ENCODE peak calls at places on chromosome 7, in eight cellular contexts. O is IMR-90, E is ovary, I is esophagus squamous epithelium, R is heart left ventricle, K is sigmoid colon, V is H1, G is endothelial cell of umbilical vein. P is an unnamed sample.

GRCh38 chr7:142853739-142854504 is 954 bp upstream of the EPHB6 start:
- DNase-seq in E (peak), G (peak), I (peak), R (peak), O (peak), K (peak), V (peak), P (peak)

GRCh38 chr7:91880413-91881241 is at the start of gene MTERF1:
- DNase-seq in R (peak), G (peak), E (peak), V (peak), K (peak), I (peak), O (peak), P (peak)

GRCh38 chr7:48085433-48085791 is 3.7 kb upstream of the UPP1 start:
- DNase-seq in R (no peak), V (no peak), E (no peak), I (no peak), O (no peak), G (no peak), K (no peak), P (no peak)

GRCh38 chr7:28528899-28529298 is 116.6 kb downstream of the CREB5 start:
- DNase-seq in V (no peak), G (no peak), K (no peak), R (peak), E (no peak), I (no peak), O (peak), P (no peak)

GRCh38 chr7:20441886-20442505 is 111.3 kb downstream of the ITGB8 start:
- DNase-seq in K (no peak), O (peak), I (no peak), G (peak), V (no peak), R (no peak), E (no peak), P (no peak)

GRCh38 chr7:127598318-127598717 is 4.8 kb downstream of the FSCN3 start:
- DNase-seq in K (no peak), V (no peak), R (no peak), E (no peak), I (no peak), O (no peak), G (no peak), P (no peak)

GRCh38 chr7:151895695-151896485 is 19.0 kb upstream of the PRKAG2 start:
- DNase-seq in K (peak), R (no peak), I (no peak), E (no peak), O (no peak), G (no peak), V (no peak), P (no peak)

GRCh38 chr7:95798401-95798930 is 26.1 kb downstream of the DYNC1I1 start:
- DNase-seq in K (no peak), O (no peak), I (no peak), R (no peak), V (no peak), E (no peak), G (peak), P (no peak)

GRCh38 chr7:143416565-143417149 is 8.0 kb upstream of the EPHA1 start:
- DNase-seq in V (no peak), R (no peak), K (no peak), G (peak), O (peak), E (no peak), I (no peak), P (no peak)

GRCh38 chr7:32479574-32480200 is 10.5 kb downstream of the LSM5 start:
- DNase-seq in E (no peak), I (no peak), G (peak), V (no peak), R (no peak), O (peak), K (no peak), P (no peak)

GRCh38 chr7:26853788-26854393 is 10.5 kb downstream of the SKAP2 start:
- DNase-seq in I (no peak), R (no peak), V (no peak), G (peak), K (no peak), E (no peak), O (peak), P (no peak)

GRCh38 chr7:101916876-101917275 is 99.5 kb downstream of the CUX1 start:
- DNase-seq in V (no peak), G (no peak), E (no peak), K (no peak), R (no peak), O (no peak), I (no peak), P (no peak)

GRCh38 chr7:98669417-98670015 is 52.4 kb downstream of the NPTX2 start:
- DNase-seq in R (peak), G (no peak), K (no peak), O (no peak), I (no peak), V (no peak), E (no peak), P (no peak)

GRCh38 chr7:128361463-128362441 is at the start of gene PRRT4:
- DNase-seq in G (no peak), O (no peak), E (peak), K (peak), I (no peak), R (peak), V (no peak), P (peak)

GRCh38 chr7:2757361-2757903 is 69.4 kb downstream of the AMZ1 start:
- DNase-seq in O (no peak), R (peak), I (no peak), V (no peak), G (no peak), E (peak), K (peak), P (peak)

GRCh38 chr7:10950494-10950893 is 23.2 kb upstream of the PHF14 start:
- DNase-seq in V (no peak), I (no peak), K (no peak), G (no peak), O (no peak), E (no peak), R (no peak), P (no peak)

GRCh38 chr7:81659697-81660395 is 110.0 kb downstream of the HGF start:
- DNase-seq in I (no peak), O (no peak), K (no peak), G (no peak), E (no peak), V (no peak), R (no peak), P (no peak)

GRCh38 chr7:129875745-129876411 is 76.9 kb downstream of the UBE2H start:
- DNase-seq in E (no peak), O (peak), K (no peak), R (no peak), V (no peak), I (no peak), G (peak), P (no peak)

GRCh38 chr7:16422100-16422430 is 727 bp upstream of the CRPPA start:
- DNase-seq in R (no peak), I (no peak), E (no peak), V (no peak), K (no peak), G (no peak), O (peak), P (no peak)

GRCh38 chr7:141001561-141001960 is 13.2 kb downstream of the MRPS33 start:
- DNase-seq in R (no peak), O (no peak), E (no peak), I (no peak), K (no peak), G (no peak), V (no peak), P (no peak)

GRCh38 chr7:139566736-139567646 is 43.5 kb downstream of the CLEC2L start:
- DNase-seq in O (no peak), V (no peak), K (no peak), G (no peak), I (no peak), E (no peak), R (no peak), P (no peak)

GRCh38 chr7:70520604-70521003 is 611.3 kb upstream of the GALNT17 start:
- DNase-seq in V (no peak), O (peak), I (no peak), R (no peak), G (no peak), K (no peak), E (no peak), P (no peak)

GRCh38 chr7:2517678-2518077 is 1.9 kb upstream of the LFNG start:
- DNase-seq in O (peak), R (no peak), I (no peak), K (no peak), V (no peak), E (no peak), G (no peak), P (no peak)

GRCh38 chr7:112855227-112855626 is 65.0 kb upstream of the TMEM168 start:
- DNase-seq in O (no peak), V (no peak), K (no peak), E (no peak), R (no peak), G (no peak), I (no peak), P (no peak)

DNA sequence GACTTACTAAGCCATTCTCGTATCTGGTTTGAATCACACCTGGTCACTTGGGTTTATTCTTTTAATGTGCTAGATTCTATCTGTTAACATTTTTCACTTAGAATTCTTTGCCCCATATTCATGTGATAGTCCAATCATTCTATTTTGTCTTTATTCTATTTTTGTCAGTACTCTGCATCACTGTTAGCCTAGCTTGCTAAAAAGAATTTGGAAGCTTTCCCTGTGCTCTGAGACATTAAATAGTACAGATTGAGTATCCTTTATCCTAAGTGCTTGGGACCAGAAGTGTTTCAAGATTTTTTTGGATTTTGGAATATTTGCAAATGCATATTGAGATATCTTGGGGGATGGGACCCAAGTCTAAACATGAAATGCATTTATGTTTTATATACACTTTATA is 51.0 kb downstream of the RALA start:
- DNase-seq in R (no peak), K (no peak), E (no peak), G (no peak), V (no peak), O (peak), I (no peak), P (no peak)
- TF ChIP-seq CTCF in R (no peak), K (no peak), E (no peak), G (no peak), V (no peak), O (no peak), I (no peak), P (no peak)

GRCh38 chr7:100351657-100352058 is 6.3 kb upstream of the PILRB start:
- DNase-seq in E (no peak), V (no peak), K (peak), O (no peak), R (no peak), G (no peak), I (no peak), P (no peak)
- TF ChIP-seq POLR2A in E (no peak), V (no peak), K (no peak), O (no peak), R (no peak), G (no peak), I (no peak), P (no peak)

GRCh38 chr7:46454796-46455195 is 533.7 kb upstream of the IGFBP3 start:
- DNase-seq in K (no peak), V (no peak), E (no peak), I (no peak), R (no peak), G (no peak), O (peak), P (no peak)

GRCh38 chr7:46449743-46450142 is 528.7 kb upstream of the IGFBP3 start:
- DNase-seq in I (no peak), E (no peak), O (no peak), K (no peak), G (no peak), V (no peak), R (no peak), P (no peak)

GRCh38 chr7:46450425-46450824 is 529.4 kb upstream of the IGFBP3 start:
- DNase-seq in O (no peak), K (no peak), E (no peak), G (no peak), I (no peak), R (no peak), V (no peak), P (no peak)

GRCh38 chr7:46450871-46451270 is 529.8 kb upstream of the IGFBP3 start:
- DNase-seq in I (no peak), R (no peak), G (no peak), V (no peak), K (no peak), E (no peak), O (peak), P (no peak)

DNA sequence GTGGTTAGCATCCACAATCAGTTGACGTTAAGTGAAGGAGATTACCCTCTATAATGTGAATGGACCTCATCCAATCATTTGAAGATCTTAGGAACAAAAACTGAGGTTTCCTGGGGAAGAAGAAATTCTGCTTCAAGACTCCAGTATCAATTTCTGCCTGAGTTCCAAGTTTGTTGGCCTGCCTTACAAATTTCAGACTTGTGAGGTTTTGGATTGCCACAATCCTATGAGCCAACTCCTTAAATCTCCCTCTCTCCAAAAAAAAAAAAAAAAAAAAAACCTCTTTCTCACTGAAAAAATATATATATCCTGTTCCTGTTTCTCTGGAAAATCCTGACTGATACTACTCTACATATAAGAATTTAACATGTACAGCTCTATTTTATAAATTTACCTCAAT is 531.7 kb upstream of the IGFBP3 start:
- DNase-seq in E (no peak), K (no peak), V (no peak), G (no peak), O (no peak), R (no peak), I (no peak), P (no peak)
- H3K4me3 ChIP-seq in E (no peak), K (no peak), V (no peak), G (no peak), O (no peak), R (no peak), I (no peak), P (no peak)

GRCh38 chr7:131546583-131547111 is 9.8 kb downstream of the PODXL start:
- DNase-seq in E (no peak), K (peak), O (no peak), V (peak), I (no peak), R (no peak), G (peak), P (no peak)
- TF ChIP-seq CTCF in E (no peak), K (no peak), O (peak), V (peak), I (no peak), R (peak), G (peak), P (peak)

GRCh38 chr7:155298834-155299538 is 1.3 kb downstream of the INSIG1 start:
- DNase-seq in O (peak), R (peak), G (peak), K (peak), E (peak), V (peak), I (peak), P (peak)
- TF ChIP-seq POLR2A in O (peak), R (peak), G (peak), K (no peak), E (peak), V (peak), I (peak), P (peak)

DNA sequence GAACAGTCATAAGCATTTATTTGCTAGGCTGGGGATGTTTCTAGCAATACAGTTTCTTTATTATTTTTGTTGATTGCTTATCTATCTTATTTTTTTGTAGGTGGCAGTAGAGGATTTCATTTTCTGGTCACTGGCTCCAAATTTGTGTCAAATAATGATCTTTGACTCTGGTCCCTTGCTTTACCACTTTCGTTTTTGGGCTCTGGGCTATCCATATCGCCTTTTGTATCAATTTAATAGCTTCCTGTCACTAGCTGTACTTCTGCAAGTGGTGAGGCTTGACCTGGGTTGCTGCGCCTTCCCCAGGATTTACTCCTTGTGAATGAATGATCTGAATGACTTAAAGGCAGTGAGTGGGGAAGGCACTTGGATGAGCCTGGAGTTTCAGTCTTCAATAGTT is 48.4 kb downstream of the MDFIC start:
- DNase-seq in V (no peak), K (no peak), R (no peak), O (no peak), G (no peak), E (no peak), I (no peak), P (no peak)
- H3K4me3 ChIP-seq in V (no peak), K (no peak), R (no peak), O (no peak), G (no peak), E (no peak), I (no peak), P (no peak)

GRCh38 chr7:79060498-79060897 is 393.0 kb downstream of the MAGI2 start:
- DNase-seq in O (no peak), I (no peak), G (no peak), V (no peak), E (no peak), K (no peak), R (no peak), P (no peak)

GRCh38 chr7:79063019-79063698 is 390.3 kb downstream of the MAGI2 start:
- DNase-seq in V (no peak), K (no peak), G (no peak), R (no peak), E (no peak), O (peak), I (no peak), P (no peak)

DNA sequence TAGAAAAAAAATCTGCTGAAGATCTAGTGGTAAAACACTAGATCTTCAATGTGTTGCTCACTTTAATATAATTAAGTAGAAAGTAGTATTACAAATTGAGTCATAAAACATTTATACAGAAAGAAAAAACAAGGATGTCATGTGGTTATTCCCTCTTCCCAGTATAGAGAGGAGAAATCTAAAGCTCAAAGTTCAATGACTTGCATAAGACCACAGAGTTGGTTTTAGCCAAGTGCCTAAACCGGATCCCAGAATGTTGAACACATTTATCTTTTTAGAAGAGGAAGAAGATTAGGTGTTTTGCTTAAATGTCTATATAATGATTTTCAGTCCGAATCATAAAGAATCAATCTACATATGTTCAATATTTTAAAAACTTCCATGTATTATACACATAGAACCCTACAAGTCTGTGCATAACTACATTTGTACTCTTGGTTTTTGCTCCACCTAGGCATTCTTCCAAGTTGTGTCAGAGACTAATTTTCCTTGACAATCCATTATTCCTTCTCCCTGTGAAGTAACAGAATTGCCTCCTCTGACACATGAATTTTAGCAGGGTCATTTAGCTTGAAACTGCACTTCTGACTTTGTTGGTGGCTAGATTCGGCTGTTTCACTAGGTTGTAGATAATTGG is 389.2 kb downstream of the MAGI2 start:
- DNase-seq in K (no peak), E (no peak), R (no peak), O (peak), V (no peak), I (no peak), G (no peak), P (no peak)
- TF ChIP-seq CTCF in K (no peak), E (no peak), R (no peak), O (no peak), V (no peak), I (no peak), G (no peak), P (no peak)

GRCh38 chr7:88377421-88377820 is 70.7 kb upstream of the STEAP4 start:
- DNase-seq in E (no peak), K (no peak), R (no peak), V (peak), O (no peak), I (no peak), G (no peak), P (no peak)
- TF ChIP-seq POLR2A in E (no peak), K (no peak), R (no peak), V (no peak), O (no peak), I (no peak), G (no peak), P (no peak)

GRCh38 chr7:45919231-45919825 is 1.7 kb downstream of the IGFBP3 start:
- DNase-seq in G (no peak), V (no peak), K (no peak), O (no peak), E (no peak), I (no peak), R (no peak), P (no peak)
- H3K4me3 ChIP-seq in G (no peak), V (peak), K (peak), O (peak), E (peak), I (no peak), R (peak), P (peak)

P was measured in transverse colon.